ENCODE peak calls at places on chromosomes 16 and 17, in six cellular contexts. X is dermis blood vessel endothelial cell, H is choroid plexus epithelial cell, Y is anterior cingulate cortex, T is neuronal stem cell, F is HuH-7. S is an unnamed sample.

GRCh38 chr16:85715169-85716015 is 26.6 kb upstream of the GINS2 start:
- DNase-seq in X (peak; percentile 76), H (peak; percentile 41), Y (no peak), T (no peak), F (no peak), S (peak; percentile 51)

GRCh38 chr16:13471036-13471435 is 448.9 kb upstream of the ERCC4 start:
- DNase-seq in X (no peak), H (no peak), Y (no peak), T (peak; percentile 17), F (no peak), S (no peak)

GRCh38 chr17:31722251-31723056 is 136.6 kb downstream of the COPRS start:
- DNase-seq in X (peak; percentile 98), H (peak; percentile 66), Y (no peak), T (no peak), F (no peak), S (no peak)

GRCh38 chr17:81722184-81723120 is 10.4 kb downstream of the SLC25A10 start:
- DNase-seq in X (no peak), H (peak; percentile 23), Y (no peak), T (no peak), F (no peak), S (peak; percentile 69)

GRCh38 chr16:31135535-31136286 is at the start of gene PRSS8:
- DNase-seq in X (no peak), H (no peak), Y (no peak), T (no peak), F (no peak), S (peak; percentile 86)

GRCh38 chr17:39027037-39027436 is 59.8 kb upstream of the FBXO47 start:
- DNase-seq in X (peak; percentile 15), H (no peak), Y (no peak), T (no peak), F (peak; percentile 26), S (no peak)

GRCh38 chr16:79185681-79186080 is 414.9 kb downstream of the MAF start:
- DNase-seq in X (no peak), H (no peak), Y (no peak), T (no peak), F (no peak), S (no peak)

GRCh38 chr17:62860962-62861873 is 53.1 kb upstream of the MARCHF10 start:
- DNase-seq in X (peak; percentile 2), H (no peak), Y (no peak), T (no peak), F (no peak), S (no peak)

GRCh38 chr16:48366165-48367093 is 18.8 kb downstream of the SIAH1 start:
- DNase-seq in X (peak; percentile 67), H (peak; percentile 92), Y (no peak), T (no peak), F (peak; percentile 28), S (no peak)

GRCh38 chr16:22152316-22152715 is 10.0 kb upstream of the SDR42E2 start:
- DNase-seq in X (no peak), H (no peak), Y (no peak), T (no peak), F (no peak), S (no peak)

GRCh38 chr16:79128706-79129105 is 471.8 kb downstream of the MAF start:
- DNase-seq in X (no peak), H (no peak), Y (no peak), T (no peak), F (no peak), S (no peak)

S was measured in RWPE2.